ENCODE peak calls at places on chromosomes 5 and 9, in nine cellular contexts. T is GM23248, J is astrocyte of the spinal cord, O is AG10803, U is stomach, L is psoas muscle, E is breast epithelium, H is PC-9, X is lung. P is an unnamed sample.

GRCh38 chr9:98406469-98406868 is 151.0 kb upstream of the TBC1D2 start:
- DNase-seq in T (peak; percentile 22), J (no peak), O (no peak), U (no peak), L (no peak), E (no peak), H (no peak), X (no peak), P (no peak)

GRCh38 chr9:14210428-14210827 is 103.5 kb downstream of the NFIB start:
- DNase-seq in T (no peak), J (no peak), O (no peak), U (no peak), L (no peak), E (no peak), H (no peak), X (no peak), P (no peak)

GRCh38 chr9:89666950-89667349 is 62.1 kb downstream of the GADD45G start:
- DNase-seq in T (no peak), J (no peak), O (no peak), U (no peak), L (no peak), E (no peak), H (no peak), X (no peak), P (no peak)

GRCh38 chr5:172602712-172603289 is 38.3 kb upstream of the NEURL1B start:
- DNase-seq in T (no peak), J (no peak), O (no peak), U (no peak), L (no peak), E (no peak), H (no peak), X (no peak), P (no peak)

GRCh38 chr9:6827370-6827949 is 69.7 kb downstream of the KDM4C start:
- DNase-seq in T (peak; percentile 57), J (peak; percentile 60), O (peak; percentile 20), U (no peak), L (no peak), E (no peak), H (no peak), X (no peak), P (peak; percentile 72)

GRCh38 chr5:19098434-19098833 is 889.6 kb downstream of the CDH18 start:
- DNase-seq in T (no peak), J (no peak), O (no peak), U (no peak), L (no peak), E (no peak), H (no peak), X (no peak), P (no peak)

GRCh38 chr5:137636846-137637515 is 98.9 kb downstream of the KLHL3 start:
- DNase-seq in T (no peak), J (no peak), O (no peak), U (no peak), L (no peak), E (no peak), H (no peak), X (peak; percentile 25), P (no peak)

GRCh38 chr5:34738381-34738780 is 82.3 kb downstream of the RAI14 start:
- DNase-seq in T (no peak), J (no peak), O (no peak), U (peak; percentile 29), L (no peak), E (no peak), H (no peak), X (no peak), P (no peak)

GRCh38 chr5:174448662-174449061 is 275.7 kb upstream of the MSX2 start:
- DNase-seq in T (no peak), J (no peak), O (no peak), U (no peak), L (no peak), E (no peak), H (no peak), X (no peak), P (no peak)

GRCh38 chr5:15774632-15775031 is 274.7 kb downstream of the FBXL7 start:
- DNase-seq in T (peak; percentile 14), J (no peak), O (no peak), U (no peak), L (no peak), E (no peak), H (no peak), X (no peak), P (peak; percentile 15)

GRCh38 chr9:82255533-82255932 is 267.0 kb downstream of the SPATA31D1 start:
- DNase-seq in T (no peak), J (no peak), O (no peak), U (no peak), L (no peak), E (no peak), H (no peak), X (no peak), P (no peak)

GRCh38 chr5:67301285-67301904 is 104.8 kb upstream of the CD180 start:
- DNase-seq in T (peak; percentile 95), J (peak; percentile 87), O (peak; percentile 93), U (peak; percentile 38), L (peak; percentile 75), E (peak; percentile 57), H (no peak), X (peak; percentile 55), P (no peak)

GRCh38 chr9:16901589-16901988 is 31.1 kb upstream of the BNC2 start:
- DNase-seq in T (peak; percentile 85), J (no peak), O (peak; percentile 70), U (no peak), L (no peak), E (no peak), H (no peak), X (no peak), P (no peak)

GRCh38 chr5:463952-464351 is 21.0 kb downstream of the EXOC3 start:
- DNase-seq in T (no peak), J (no peak), O (no peak), U (no peak), L (no peak), E (no peak), H (no peak), X (no peak), P (no peak)

GRCh38 chr5:150135557-150135956 is 20.1 kb downstream of the PDGFRB start:
- DNase-seq in T (no peak), J (no peak), O (no peak), U (no peak), L (no peak), E (no peak), H (no peak), X (no peak), P (no peak)

GRCh38 chr9:130453487-130453886 is 8.7 kb downstream of the ASS1 start:
- DNase-seq in T (no peak), J (peak; percentile 51), O (no peak), U (peak; percentile 89), L (no peak), E (peak; percentile 27), H (no peak), X (no peak), P (no peak)

GRCh38 chr5:42989198-42989597 is 50.9 kb downstream of the ANXA2R start:
- DNase-seq in T (no peak), J (no peak), O (no peak), U (no peak), L (no peak), E (no peak), H (no peak), X (no peak), P (no peak)

GRCh38 chr5:42990892-42991291 is 49.2 kb downstream of the ANXA2R start:
- DNase-seq in T (no peak), J (no peak), O (no peak), U (no peak), L (no peak), E (no peak), H (no peak), X (no peak), P (no peak)

GRCh38 chr5:42992035-42992570 is 48.0 kb downstream of the ANXA2R start:
- DNase-seq in T (peak; percentile 81), J (peak; percentile 89), O (peak; percentile 92), U (peak; percentile 68), L (peak; percentile 88), E (peak; percentile 64), H (peak; percentile 75), X (peak; percentile 84), P (no peak)

GRCh38 chr5:42993516-42994284 is 46.4 kb downstream of the ANXA2R start:
- DNase-seq in T (peak; percentile 48), J (peak; percentile 89), O (peak; percentile 77), U (no peak), L (no peak), E (no peak), H (no peak), X (no peak), P (no peak)

DNA sequence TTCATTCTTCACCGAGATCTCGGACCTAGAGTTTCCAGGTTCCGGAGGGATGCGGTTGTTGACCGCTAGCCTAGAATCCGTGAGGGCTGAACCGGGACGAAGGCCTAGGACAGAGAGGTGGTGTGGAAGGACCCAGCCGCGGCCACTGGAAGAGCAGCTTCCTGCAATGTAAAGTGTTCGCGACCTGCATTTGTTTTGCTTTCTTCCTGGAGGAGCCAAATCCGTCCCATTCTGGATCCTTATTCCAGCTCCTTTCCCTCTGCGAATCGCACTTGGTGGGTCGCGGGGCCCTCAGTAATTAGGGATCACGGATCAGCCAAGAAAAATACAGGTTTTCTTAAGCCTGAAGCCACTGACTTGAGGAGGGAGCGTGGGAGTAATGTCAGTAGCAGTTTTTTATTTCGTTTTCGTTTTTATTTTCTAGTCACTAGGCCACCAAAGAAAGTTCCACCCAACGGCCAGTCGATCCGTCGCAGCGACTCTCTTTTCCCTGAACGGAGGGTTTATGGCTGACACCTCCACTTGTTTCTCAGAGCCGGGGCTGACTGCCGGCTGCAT is 48.6 kb downstream of the ANXA2R start:
- DNase-seq in T (no peak), J (no peak), O (no peak), U (no peak), L (no peak), E (no peak), H (no peak), X (no peak), P (no peak)
- H3K4me3 ChIP-seq in T (peak overlapping the region; percentile 71), J (peak overlapping the region; percentile 69), O (peak overlapping the region; percentile 75), U (peak overlapping the region; percentile 52), L (peak overlapping the region; percentile 73), E (peak overlapping the region; percentile 61), H (peak overlapping the region; percentile 52), X (peak overlapping the region; percentile 11), P (peak overlapping the region; percentile 49)

GRCh38 chr9:137032893-137033292 is 1.0 kb upstream of the FUT7 start:
- DNase-seq in T (no peak), J (no peak), O (no peak), U (no peak), L (peak; percentile 65), E (no peak), H (no peak), X (no peak), P (no peak)
- H3K4me3 ChIP-seq in T (no peak overlapping the region), J (no peak overlapping the region), O (no peak overlapping the region), U (peak overlapping the region; percentile 19), L (peak overlapping the region; percentile 28), E (no peak overlapping the region), H (no peak overlapping the region), X (no peak overlapping the region), P (no peak overlapping the region)

DNA sequence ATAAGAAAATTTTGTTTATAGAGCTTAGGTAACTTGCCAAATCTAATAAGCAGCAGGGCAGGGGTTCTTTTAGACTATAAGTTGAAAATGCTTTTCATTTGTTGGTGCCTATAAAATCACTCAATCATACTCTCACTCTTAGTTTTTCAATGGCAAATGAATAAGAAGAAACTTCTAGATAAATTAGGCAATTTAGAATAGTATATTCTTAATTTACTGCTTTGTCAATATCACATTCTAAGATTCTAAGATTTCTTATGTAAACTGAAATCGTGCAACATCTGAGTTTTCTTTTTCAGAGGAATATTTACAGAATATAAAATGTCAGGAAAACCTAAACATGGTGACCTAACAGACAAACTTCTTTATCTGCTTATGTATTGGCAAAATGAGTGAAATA is 849.0 kb downstream of the DTWD2 start:
- DNase-seq in T (no peak), J (no peak), O (no peak), U (no peak), L (no peak), E (no peak), H (no peak), X (no peak), P (no peak)
- H3K4me3 ChIP-seq in T (no peak overlapping the region), J (no peak overlapping the region), O (no peak overlapping the region), U (no peak overlapping the region), L (no peak overlapping the region), E (no peak overlapping the region), H (no peak overlapping the region), X (no peak overlapping the region), P (no peak overlapping the region)

GRCh38 chr5:142327111-142327842 is 2.5 kb upstream of the SPRY4 start:
- DNase-seq in T (peak; percentile 95), J (peak; percentile 73), O (peak; percentile 87), U (no peak), L (no peak), E (no peak), H (no peak), X (no peak), P (peak; percentile 18)
- H3K4me3 ChIP-seq in T (peak overlapping the region; percentile 39), J (no peak overlapping the region), O (no peak overlapping the region), U (no peak overlapping the region), L (no peak overlapping the region), E (no peak overlapping the region), H (peak overlapping the region; percentile 82), X (no peak overlapping the region), P (peak overlapping the region; percentile 86)